ENCODE peak calls at places on chromosomes 3 and 15, in four cellular contexts. X, P, R and F are unnamed samples.

GRCh38 chr15:70376929-70377691 is 279.4 kb upstream of the TLE3 start:
- DNase-seq in P (no peak), R (peak), X (peak), F (no peak)

GRCh38 chr15:72197460-72198409 is at the start of gene GRAMD2A:
- DNase-seq in R (peak), X (no peak), P (no peak), F (no peak)

GRCh38 chr3:190676477-190676876 is 162.6 kb downstream of the IL1RAP start:
- DNase-seq in P (no peak), R (no peak), X (no peak), F (no peak)

GRCh38 chr3:191068946-191069813 is 129.9 kb upstream of the OSTN start:
- DNase-seq in R (no peak), P (no peak), X (no peak), F (no peak)

GRCh38 chr3:122987231-122987630 is 40.3 kb downstream of the SEMA5B start:
- DNase-seq in P (no peak), R (no peak), X (no peak), F (no peak)

GRCh38 chr3:168273917-168274316 is 178.2 kb upstream of the GOLIM4 start:
- DNase-seq in X (no peak), P (no peak), R (no peak), F (no peak)

GRCh38 chr3:124094496-124094895 is 102.6 kb upstream of the ROPN1 start:
- DNase-seq in P (no peak), X (no peak), R (no peak), F (no peak)

GRCh38 chr15:37031198-37031597 is 69.2 kb downstream of the MEIS2 start:
- DNase-seq in P (no peak), X (no peak), R (no peak), F (no peak)

GRCh38 chr3:33586402-33586801 is 131.7 kb downstream of the CLASP2 start:
- DNase-seq in R (no peak), P (no peak), X (no peak), F (no peak)

GRCh38 chr15:86059851-86060250 is 19.8 kb upstream of the AGBL1 start:
- DNase-seq in X (no peak), R (no peak), P (no peak), F (no peak)

GRCh38 chr15:38651328-38652038 is 86.9 kb upstream of the RASGRP1 start:
- DNase-seq in P (no peak), X (no peak), R (no peak), F (no peak)

GRCh38 chr3:117019082-117019713 is 309.6 kb downstream of the TUSC7 start:
- DNase-seq in R (peak), P (peak), X (no peak), F (no peak)

GRCh38 chr15:93495799-93496637 is 407.0 kb upstream of the RGMA start:
- DNase-seq in P (no peak), R (no peak), X (no peak), F (no peak)

GRCh38 chr15:69154684-69155083 is 5.8 kb upstream of the GLCE start:
- DNase-seq in R (no peak), P (no peak), X (no peak), F (no peak)

GRCh38 chr3:119015942-119016341 is 18.7 kb downstream of the IGSF11 start:
- DNase-seq in P (no peak), X (no peak), R (peak), F (no peak)
- TF ChIP-seq CBX5 in P (no peak), X (no peak), R (no peak), F (no peak)

GRCh38 chr3:52527732-52528595 is 5.7 kb downstream of the NT5DC2 start:
- DNase-seq in R (no peak), X (no peak), P (no peak), F (no peak)
- TF ChIP-seq CBX5 in R (no peak), X (no peak), P (no peak), F (no peak)

DNA sequence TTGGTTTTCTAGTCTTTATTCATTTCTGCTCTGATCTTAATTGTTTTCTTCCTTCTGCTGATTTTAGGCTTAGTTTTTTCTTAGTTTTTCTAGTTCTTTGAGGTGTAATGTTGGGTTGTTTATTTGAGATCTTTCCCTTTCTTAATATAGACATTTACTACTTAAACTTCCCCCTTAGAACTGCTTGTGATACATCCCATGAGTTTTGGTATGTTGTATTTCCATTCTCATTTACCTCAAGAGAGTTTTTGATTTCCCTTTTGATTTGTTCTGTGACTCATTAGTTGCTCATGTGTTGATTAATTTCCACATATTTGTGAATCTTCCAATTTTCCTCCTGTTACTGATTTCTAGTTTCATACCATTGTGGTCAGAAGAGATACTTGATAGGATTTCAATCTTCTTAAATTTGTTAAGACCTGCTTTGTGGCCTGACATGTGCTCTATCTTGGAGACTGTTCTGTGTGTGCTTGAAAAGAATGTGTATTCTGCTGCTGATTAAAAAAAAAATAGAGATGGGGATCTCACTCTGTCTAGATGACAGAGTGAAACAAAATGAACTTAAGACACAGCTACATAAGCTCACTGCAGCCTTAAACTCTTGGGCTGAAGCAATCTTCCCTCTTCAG is 22.3 kb downstream of the GRM2 start:
- DNase-seq in R (no peak), P (no peak), X (no peak), F (no peak)
- TF ChIP-seq CBX5 in R (no peak), P (no peak), X (no peak), F (no peak)

GRCh38 chr15:62324382-62324781 is 159.3 kb upstream of the C2CD4B start:
- DNase-seq in X (no peak), P (no peak), R (no peak), F (no peak)
- TF ChIP-seq CBX5 in X (no peak), P (no peak), R (no peak), F (no peak)

GRCh38 chr3:155744091-155744625 is 713 bp downstream of the PLCH1 start:
- DNase-seq in X (peak), P (peak), R (peak), F (no peak)

GRCh38 chr3:155742339-155742980 is 2.4 kb downstream of the PLCH1 start:
- DNase-seq in P (no peak), X (no peak), R (no peak), F (no peak)

GRCh38 chr3:155741598-155741997 is 3.3 kb downstream of the PLCH1 start:
- DNase-seq in P (no peak), R (no peak), X (no peak), F (no peak)

GRCh38 chr3:155744626-155745324 is at the start of gene PLCH1:
- DNase-seq in R (peak), P (peak), X (peak), F (no peak)

DNA sequence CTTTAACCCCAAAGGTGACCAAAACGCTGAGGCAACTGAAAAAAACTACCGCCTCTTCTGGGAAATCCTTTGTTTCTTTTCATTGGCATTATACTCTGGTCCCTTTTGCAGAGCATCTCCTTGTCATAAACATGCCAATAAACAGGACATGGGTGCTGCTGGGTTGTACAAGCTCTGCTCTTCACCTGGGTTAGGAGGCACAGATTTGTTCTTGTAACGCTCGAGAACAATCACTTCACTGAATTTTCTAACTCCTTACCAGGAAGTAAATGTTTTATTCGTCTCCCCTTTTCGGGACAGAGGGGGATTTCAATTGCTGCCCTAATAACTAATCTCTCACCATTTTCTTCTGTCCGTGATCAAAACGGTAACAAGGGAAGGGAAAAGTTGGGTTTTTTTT is 1.3 kb downstream of the PLCH1 start:
- DNase-seq in X (no peak), R (no peak), P (no peak), F (no peak)
- TF ChIP-seq CBX5 in X (no peak), R (no peak), P (no peak), F (no peak)